ENCODE peak calls at places on chromosomes 7 and 10, in four cellular contexts. V is thoracic aorta, O is fibroblast of lung, K is neural progenitor cell. Z is an unnamed sample. For H3K9me3, the result is how much of the 10 kb centered on the place peaks cover.

GRCh38 chr10:12412671-12413368 is 63.5 kb downstream of the CAMK1D start:
- DNase-seq in V (no peak), O (no peak), K (no peak), Z (no peak)

GRCh38 chr10:104286939-104287338 is 18.0 kb downstream of the GSTO2 start:
- DNase-seq in K (no peak), V (no peak), O (no peak), Z (no peak)

GRCh38 chr7:128323489-128324362 is 20.0 kb downstream of the RBM28 start:
- DNase-seq in O (peak), K (no peak), V (no peak), Z (no peak)

GRCh38 chr7:540997-541396 is 21.4 kb upstream of the PDGFA start:
- DNase-seq in V (no peak), K (no peak), O (no peak), Z (no peak)

GRCh38 chr10:24894728-24895127 is 57.7 kb downstream of the PRTFDC1 start:
- DNase-seq in V (no peak), O (no peak), K (no peak), Z (no peak)

GRCh38 chr10:45000764-45001381 is at the start of gene ZNF22:
- DNase-seq in V (no peak), O (peak), K (peak), Z (peak)

GRCh38 chr7:131111-132094 is 61.0 kb upstream of the FAM20C start:
- DNase-seq in K (no peak), V (no peak), O (peak), Z (peak)

GRCh38 chr10:71241899-71242620 is 29.7 kb downstream of the UNC5B start:
- DNase-seq in O (peak), V (no peak), K (no peak), Z (no peak)

GRCh38 chr7:63027075-63027474 is 971.6 kb upstream of the ZNF722 start:
- DNase-seq in V (no peak), O (no peak), K (no peak), Z (no peak)
- H3K9me3 ChIP-seq in V (under half), O (under half), K (half or more), Z (under half)

DNA sequence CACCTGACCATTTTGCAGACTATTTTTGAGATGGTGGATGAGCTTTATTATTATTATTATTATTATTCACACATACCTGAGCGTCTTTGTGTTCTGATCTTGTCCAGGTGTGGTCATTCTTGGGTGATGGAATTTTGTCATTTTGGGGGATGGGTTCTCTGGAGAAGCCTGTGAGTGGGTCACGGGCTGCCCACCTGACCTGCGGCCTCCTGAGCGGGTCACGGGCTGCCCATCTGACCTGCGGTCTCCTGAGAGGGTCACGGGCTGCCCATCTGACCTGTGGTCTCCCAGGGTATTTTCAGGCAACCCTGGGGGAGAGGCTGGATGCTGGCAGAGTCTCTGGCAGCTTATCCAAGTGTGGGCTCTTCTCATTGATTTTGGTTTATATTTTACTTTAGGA is 7.3 kb downstream of the SCART1 start:
- DNase-seq in K (no peak), O (no peak), V (no peak), Z (no peak)
- H3K9me3 ChIP-seq in K (under half), O (under half), V (under half), Z (under half)

DNA sequence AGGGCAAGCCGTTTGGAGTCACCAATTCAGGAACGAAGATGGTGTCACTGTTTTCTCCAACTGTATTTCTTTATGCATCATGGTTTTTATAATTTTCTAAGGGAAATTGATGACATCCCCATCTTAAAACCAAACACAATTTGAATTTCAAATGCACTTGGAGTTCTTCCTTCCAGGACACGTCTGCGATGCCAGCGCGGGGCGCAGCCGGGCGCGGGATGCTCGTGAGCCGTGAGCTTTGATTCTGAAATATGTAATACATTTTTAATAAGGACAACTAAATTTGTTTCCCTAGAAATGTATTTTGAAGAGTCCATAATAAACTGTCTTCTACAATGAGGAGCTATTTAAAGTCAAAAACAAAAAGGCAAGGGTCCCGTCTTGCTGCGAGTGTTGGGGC is 492.1 kb downstream of the DNAJB6 start:
- DNase-seq in K (no peak), O (no peak), V (no peak), Z (no peak)
- H3K9me3 ChIP-seq in K (under half), O (under half), V (under half), Z (under half)

GRCh38 chr10:133525444-133525843 is 1.7 kb upstream of the CYP2E1 start:
- DNase-seq in O (no peak), K (no peak), V (no peak), Z (no peak)
- H3K9me3 ChIP-seq in O (under half), K (under half), V (under half), Z (under half)

GRCh38 chr7:157722137-157723060 is 385.6 kb downstream of the DNAJB6 start:
- DNase-seq in K (no peak), V (no peak), O (no peak), Z (no peak)
- H3K9me3 ChIP-seq in K (under half), V (under half), O (under half), Z (under half)

Z was measured in lower lobe of right lung.